ENCODE peak calls at places on chromosome 1, in six cellular contexts. L, A, B, V, J and D are unnamed samples.
A peak's percentile ranks its signal among the peaks of the same experiment; 100 is the strongest.

GRCh38 chr1:31715097-31715872 is 11.5 kb upstream of the COL16A1 start:
- DNase-seq in L (peak; percentile 55), J (peak; percentile 36), B (peak; percentile 98), A (peak; percentile 96), V (peak; percentile 82), D (peak; percentile 62)

GRCh38 chr1:238143038-238143437 is 252.3 kb upstream of the ZP4 start:
- DNase-seq in A (peak; percentile 24), V (no peak), L (no peak), J (no peak), B (no peak), D (no peak)

GRCh38 chr1:243950166-243950565 is 100.1 kb upstream of the AKT3 start:
- DNase-seq in A (peak; percentile 27), J (no peak), L (peak; percentile 77), V (no peak), B (no peak), D (peak; percentile 18)

GRCh38 chr1:70443739-70444138 is 32.7 kb downstream of the CTH start:
- DNase-seq in B (no peak), A (no peak), V (no peak), L (no peak), J (no peak), D (no peak)

GRCh38 chr1:27668808-27669723 is 2.9 kb downstream of the IFI6 start:
- DNase-seq in J (peak; percentile 70), L (no peak), A (peak; percentile 79), B (peak; percentile 87), V (peak; percentile 82), D (no peak)

GRCh38 chr1:171800342-171800741 is 18.9 kb downstream of the METTL13 start:
- DNase-seq in A (no peak), J (no peak), L (no peak), B (no peak), V (no peak), D (no peak)

GRCh38 chr1:168178227-168178637 is 530 bp upstream of the TIPRL start:
- DNase-seq in V (no peak), J (no peak), A (no peak), B (no peak), L (no peak), D (no peak)

GRCh38 chr1:236502972-236503639 is 20.7 kb upstream of the LGALS8 start:
- DNase-seq in A (peak; percentile 79), B (peak; percentile 64), L (peak; percentile 47), J (no peak), V (peak; percentile 67), D (peak; percentile 49)

GRCh38 chr1:103529746-103530145 is 4.2 kb downstream of the RNPC3 start:
- DNase-seq in L (no peak), V (no peak), A (peak; percentile 9), J (no peak), B (peak; percentile 66), D (no peak)

DNA sequence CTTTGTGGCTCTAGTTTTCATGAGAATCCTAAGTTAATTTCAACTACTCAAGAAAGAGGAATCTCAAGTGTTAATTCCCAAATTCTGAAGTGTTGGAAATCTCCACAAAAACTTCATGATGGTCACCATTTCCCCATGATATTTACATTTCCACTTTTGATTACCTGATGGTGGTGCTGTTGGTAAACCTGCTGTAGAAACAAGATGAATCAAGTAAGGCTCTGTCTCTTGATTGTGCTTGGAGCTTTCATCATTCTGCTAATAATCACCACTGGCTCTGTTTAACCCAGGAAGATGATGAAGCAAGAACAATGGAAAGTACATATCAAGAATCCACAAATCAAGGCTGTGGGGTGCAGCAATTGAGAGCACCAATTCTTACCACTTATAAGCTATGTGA is 77.8 kb downstream of the C4BPA start:
- DNase-seq in L (no peak), V (no peak), A (no peak), J (no peak), B (no peak), D (no peak)
- TF ChIP-seq CTCF in L (peak; percentile 14), V (no peak), A (peak; percentile 18), J (peak; percentile 32), B (peak; percentile 35), D (no peak)

DNA sequence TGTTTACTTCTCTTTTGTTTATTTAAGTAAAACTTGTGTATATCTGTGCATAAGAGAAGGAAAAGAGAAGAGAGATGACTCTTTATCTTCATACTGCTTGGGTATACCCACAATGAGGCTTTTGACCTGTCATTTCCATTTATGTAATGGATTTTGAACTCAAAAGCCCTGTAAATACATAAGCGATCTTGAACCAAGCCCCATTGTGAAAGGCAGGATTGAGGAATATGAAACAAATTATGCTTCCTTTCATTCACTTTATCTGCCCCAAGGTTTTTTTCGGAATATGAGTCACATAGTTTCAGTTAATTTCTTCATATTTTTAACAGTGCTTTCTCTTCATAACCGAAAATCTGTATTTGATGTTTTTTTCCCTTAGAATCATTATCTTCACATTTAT is 21.4 kb downstream of the CNST start:
- DNase-seq in A (no peak), L (no peak), V (no peak), B (no peak), J (no peak), D (no peak)
- H3K4me3 ChIP-seq in A (no peak overlapping the region), L (no peak overlapping the region), V (no peak overlapping the region), B (no peak overlapping the region), J (no peak overlapping the region), D (no peak overlapping the region)

GRCh38 chr1:117707371-117707770 is 101.5 kb downstream of the TENT5C start:
- DNase-seq in J (no peak), L (no peak), V (no peak), A (no peak), B (no peak), D (no peak)
- TF ChIP-seq CTCF in J (no peak), L (no peak), V (no peak), A (no peak), B (no peak), D (no peak)

DNA sequence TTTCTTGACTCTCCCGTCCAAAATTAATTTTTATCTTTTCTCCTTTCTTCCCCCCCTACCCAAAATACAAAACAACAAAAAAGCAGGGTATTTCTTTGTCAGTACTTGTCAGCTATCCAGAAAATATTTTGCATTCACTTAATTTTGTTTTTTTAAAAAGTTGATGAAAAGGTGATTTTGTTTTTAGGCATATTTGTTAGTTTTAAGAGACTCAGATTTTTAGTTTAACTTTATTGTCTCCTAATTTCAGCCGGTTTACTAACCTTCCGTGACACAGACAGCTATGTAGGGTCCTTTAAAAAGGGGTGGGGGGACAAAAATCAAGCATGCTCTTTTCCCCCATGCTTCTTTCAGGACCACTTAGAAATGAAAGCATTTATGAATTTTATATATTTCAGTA is 1.5 kb downstream of the PBX1 start:
- DNase-seq in B (no peak), J (no peak), V (no peak), A (no peak), L (no peak), D (no peak)
- H3K4me3 ChIP-seq in B (peak overlapping the region; percentile 85), J (peak overlapping the region; percentile 71), V (peak overlapping the region; percentile 82), A (peak overlapping the region; percentile 72), L (peak overlapping the region; percentile 76), D (peak overlapping the region; percentile 66)